ENCODE peak calls at places on chromosomes 11 and 22, in ten cellular contexts. P is HS-5; H is stimulated activated naive CD8-positive, alpha-beta T cell treated with anti-CD3 and anti-CD28 coated beads, Interleukin-15, amount 100 ng/mL, for 72 hours; W is kidney tubule cell; L is T-helper 9 cell; Q is activated CD8-positive, alpha-beta memory T cell treated with anti-CD3 and anti-CD28 coated beads, Interleukin-2, amount 50 U/mL, for 4 hours; D is bronchial epithelial cell; Z is NCI-H2171; A is Right ventricle myocardium superior; G is epithelial cell of esophagus. J is an unnamed sample.

GRCh38 chr11:29282088-29282487 is 734.7 kb downstream of the KCNA4 start:
- DNase-seq in P (peak; percentile 94), H (no peak), W (peak; percentile 98), L (no peak), Q (no peak), D (peak; percentile 97), Z (no peak), A (no peak), G (peak; percentile 96), J (no peak)

GRCh38 chr22:32013200-32013599 is 29.9 kb upstream of the SLC5A1 start:
- DNase-seq in P (no peak), H (no peak), W (no peak), L (no peak), Q (no peak), D (no peak), Z (no peak), A (no peak), G (no peak), J (no peak)

GRCh38 chr22:31179345-31179744 is 19.4 kb downstream of the RNF185 start:
- DNase-seq in P (no peak), H (no peak), W (peak; percentile 92), L (no peak), Q (no peak), D (peak; percentile 84), Z (no peak), A (no peak), G (peak; percentile 91), J (no peak)

GRCh38 chr22:38724926-38725571 is 19.3 kb downstream of the GTPBP1 start:
- DNase-seq in P (no peak), H (no peak), W (peak; percentile 47), L (no peak), Q (no peak), D (peak; percentile 38), Z (no peak), A (no peak), G (peak; percentile 57), J (peak; percentile 23)

GRCh38 chr11:75345455-75346224 is 5.8 kb downstream of the ARRB1 start:
- DNase-seq in P (no peak), H (no peak), W (no peak), L (no peak), Q (no peak), D (no peak), Z (no peak), A (no peak), G (no peak), J (peak; percentile 51)

GRCh38 chr11:5737091-5737490 is 843 bp downstream of the OR56B1 start:
- DNase-seq in P (no peak), H (no peak), W (peak; percentile 23), L (no peak), Q (no peak), D (peak; percentile 55), Z (no peak), A (no peak), G (peak; percentile 38), J (no peak)

GRCh38 chr11:113014731-113015455 is 53.7 kb downstream of the NCAM1 start:
- DNase-seq in P (no peak), H (no peak), W (no peak), L (no peak), Q (no peak), D (peak; percentile 11), Z (peak; percentile 83), A (peak; percentile 81), G (no peak), J (no peak)

GRCh38 chr11:19241260-19242183 is 777 bp upstream of the E2F8 start:
- DNase-seq in P (no peak), H (peak; percentile 69), W (peak; percentile 48), L (no peak), Q (no peak), D (no peak), Z (no peak), A (peak; percentile 58), G (peak; percentile 7), J (peak; percentile 44)

GRCh38 chr11:99281331-99281730 is 260.6 kb downstream of the CNTN5 start:
- DNase-seq in P (no peak), H (no peak), W (no peak), L (no peak), Q (no peak), D (peak; percentile 8), Z (no peak), A (no peak), G (peak; percentile 55), J (no peak)

GRCh38 chr11:120013325-120014250 is 124.3 kb downstream of the TRIM29 start:
- DNase-seq in P (no peak), H (no peak), W (peak; percentile 37), L (no peak), Q (no peak), D (peak; percentile 46), Z (no peak), A (peak; percentile 71), G (peak; percentile 66), J (no peak)

GRCh38 chr11:57163160-57163868 is 18.4 kb upstream of the LRRC55 start:
- DNase-seq in P (no peak), H (no peak), W (no peak), L (no peak), Q (no peak), D (peak; percentile 59), Z (peak; percentile 97), A (no peak), G (peak; percentile 46), J (no peak)

GRCh38 chr11:113189909-113190667 is 124.3 kb upstream of the TTC12 start:
- DNase-seq in P (peak; percentile 94), H (no peak), W (no peak), L (no peak), Q (no peak), D (peak; percentile 84), Z (no peak), A (peak; percentile 74), G (peak; percentile 83), J (no peak)

GRCh38 chr11:70326365-70326803 is 55.9 kb downstream of the PPFIA1 start:
- DNase-seq in P (no peak), H (no peak), W (no peak), L (no peak), Q (no peak), D (peak; percentile 40), Z (no peak), A (no peak), G (peak; percentile 54), J (no peak)

GRCh38 chr11:128291835-128292234 is 295.5 kb downstream of the ETS1 start:
- DNase-seq in P (no peak), H (peak; percentile 63), W (no peak), L (peak; percentile 18), Q (peak; percentile 74), D (no peak), Z (no peak), A (no peak), G (no peak), J (no peak)

GRCh38 chr11:4084406-4084805 is 10.2 kb upstream of the RRM1 start:
- DNase-seq in P (no peak), H (no peak), W (no peak), L (no peak), Q (no peak), D (no peak), Z (no peak), A (no peak), G (no peak), J (no peak)

GRCh38 chr11:96366024-96366423 is 23.0 kb upstream of the MAML2 start:
- DNase-seq in P (no peak), H (no peak), W (no peak), L (no peak), Q (no peak), D (no peak), Z (no peak), A (no peak), G (no peak), J (no peak)

GRCh38 chr11:61947486-61948210 is 2.5 kb upstream of the BEST1 start:
- DNase-seq in P (peak; percentile 79), H (peak; percentile 75), W (peak; percentile 76), L (peak; percentile 48), Q (peak; percentile 67), D (peak; percentile 62), Z (peak; percentile 39), A (peak; percentile 91), G (peak; percentile 77), J (peak; percentile 85)

GRCh38 chr11:95088946-95089619 is 563 bp upstream of the ENDOD1 start:
- DNase-seq in P (no peak), H (peak; percentile 36), W (peak; percentile 26), L (no peak), Q (no peak), D (no peak), Z (no peak), A (no peak), G (no peak), J (no peak)

GRCh38 chr11:57424802-57425564 is 1.9 kb downstream of the SLC43A3 start:
- DNase-seq in P (peak; percentile 93), H (peak; percentile 96), W (peak; percentile 97), L (peak; percentile 69), Q (peak; percentile 86), D (peak; percentile 83), Z (no peak), A (peak; percentile 74), G (peak; percentile 84), J (peak; percentile 87)

GRCh38 chr11:30488304-30488998 is 97.7 kb downstream of the MPPED2 start:
- DNase-seq in P (no peak), H (no peak), W (no peak), L (no peak), Q (no peak), D (peak; percentile 82), Z (peak; percentile 87), A (no peak), G (peak; percentile 71), J (no peak)

GRCh38 chr11:14386895-14387480 is 28.0 kb upstream of the RRAS2 start:
- DNase-seq in P (no peak), H (no peak), W (peak; percentile 28), L (no peak), Q (no peak), D (no peak), Z (no peak), A (peak; percentile 43), G (no peak), J (no peak)

GRCh38 chr22:27913162-27913741 is 5.8 kb downstream of the PITPNB start:
- DNase-seq in P (no peak), H (no peak), W (no peak), L (no peak), Q (no peak), D (no peak), Z (no peak), A (no peak), G (no peak), J (no peak)

GRCh38 chr22:35914665-35915476 is 113.8 kb downstream of the RBFOX2 start:
- DNase-seq in P (peak; percentile 63), H (no peak), W (peak; percentile 88), L (no peak), Q (no peak), D (peak; percentile 91), Z (peak; percentile 95), A (no peak), G (peak; percentile 91), J (peak; percentile 63)

GRCh38 chr22:23382796-23383195 is 197.3 kb downstream of the IGLL1 start:
- DNase-seq in P (no peak), H (no peak), W (no peak), L (no peak), Q (no peak), D (no peak), Z (no peak), A (no peak), G (no peak), J (no peak)

GRCh38 chr11:70383664-70384395 is 14.5 kb upstream of the CTTN start:
- DNase-seq in P (no peak), H (no peak), W (no peak), L (no peak), Q (no peak), D (no peak), Z (no peak), A (no peak), G (no peak), J (no peak)

GRCh38 chr11:116118138-116118470 is 613.9 kb upstream of the CADM1 start:
- DNase-seq in P (no peak), H (no peak), W (no peak), L (no peak), Q (no peak), D (no peak), Z (no peak), A (no peak), G (no peak), J (no peak)

GRCh38 chr11:130945945-130946344 is 29.7 kb upstream of the SNX19 start:
- DNase-seq in P (no peak), H (no peak), W (peak; percentile 46), L (no peak), Q (no peak), D (peak; percentile 83), Z (no peak), A (peak; percentile 55), G (peak; percentile 75), J (no peak)

GRCh38 chr22:23044570-23044969 is 25.7 kb upstream of the GNAZ start:
- DNase-seq in P (no peak), H (no peak), W (no peak), L (no peak), Q (no peak), D (no peak), Z (no peak), A (no peak), G (no peak), J (no peak)

J was measured in left lung.